ENCODE peak calls at places on chromosomes 2 and 18, in six cellular contexts. One of them, this sample, is unnamed.

GRCh38 chr2:173938700-173939384 is 26.3 kb downstream of the SP3 start:
- DNase-seq in amygdala: no peak
- DNase-seq in NCI-H2171: no peak
- DNase-seq in neural crest cell: no peak
- DNase-seq in posterior cingulate gyrus: no peak
- DNase-seq in EL: no peak
- DNase-seq in this sample: no peak

GRCh38 chr18:58887613-58887963 is 22.9 kb downstream of the ZNF532 start:
- DNase-seq in amygdala: no peak
- DNase-seq in NCI-H2171: no peak
- DNase-seq in neural crest cell: no peak
- DNase-seq in posterior cingulate gyrus: no peak
- DNase-seq in EL: peak
- DNase-seq in this sample: no peak

GRCh38 chr2:150464270-150464669 is 23.2 kb downstream of the RND3 start:
- DNase-seq in amygdala: no peak
- DNase-seq in NCI-H2171: no peak
- DNase-seq in neural crest cell: no peak
- DNase-seq in posterior cingulate gyrus: no peak
- DNase-seq in EL: no peak
- DNase-seq in this sample: no peak

GRCh38 chr2:98912957-98913915 is 22.8 kb downstream of the CRACDL start:
- DNase-seq in amygdala: no peak
- DNase-seq in NCI-H2171: no peak
- DNase-seq in neural crest cell: no peak
- DNase-seq in posterior cingulate gyrus: no peak
- DNase-seq in EL: peak
- DNase-seq in this sample: peak

GRCh38 chr2:214075446-214075845 is 335.4 kb upstream of the VWC2L start:
- DNase-seq in amygdala: no peak
- DNase-seq in NCI-H2171: no peak
- DNase-seq in neural crest cell: no peak
- DNase-seq in posterior cingulate gyrus: no peak
- DNase-seq in EL: no peak
- DNase-seq in this sample: no peak

GRCh38 chr2:172859821-172860707 is 124.4 kb downstream of the RAPGEF4 start:
- DNase-seq in amygdala: peak
- DNase-seq in NCI-H2171: no peak
- DNase-seq in neural crest cell: no peak
- DNase-seq in posterior cingulate gyrus: no peak
- DNase-seq in EL: no peak
- DNase-seq in this sample: no peak

GRCh38 chr2:5618271-5618670 is 73.9 kb upstream of the SOX11 start:
- DNase-seq in amygdala: no peak
- DNase-seq in NCI-H2171: no peak
- DNase-seq in neural crest cell: no peak
- DNase-seq in posterior cingulate gyrus: no peak
- DNase-seq in EL: no peak
- DNase-seq in this sample: no peak

GRCh38 chr2:108630567-108631405 is 88.5 kb upstream of the RANBP2 start:
- DNase-seq in amygdala: no peak
- DNase-seq in NCI-H2171: no peak
- DNase-seq in neural crest cell: no peak
- DNase-seq in posterior cingulate gyrus: no peak
- DNase-seq in EL: peak
- DNase-seq in this sample: no peak

GRCh38 chr2:107627164-107627563 is 199.5 kb upstream of the RGPD4 start:
- DNase-seq in amygdala: no peak
- DNase-seq in NCI-H2171: no peak
- DNase-seq in neural crest cell: no peak
- DNase-seq in posterior cingulate gyrus: no peak
- DNase-seq in EL: peak
- DNase-seq in this sample: no peak

This sample was measured in fibroblast of lung.